ENCODE peak calls at places on chromosomes 12 and 14, in six cellular contexts. N is body of pancreas, E is Peyer's patch, A is HCT116, B is adrenal gland, V is heart left ventricle. M is an unnamed sample. For H3K36me3 and H3K4me1, the result is how much of the 10 kb centered on the place peaks cover.

GRCh38 chr14:88049271-88049670 is 44.3 kb downstream of the GPR65 start:
- DNase-seq in N (no peak), E (no peak), A (no peak), B (no peak), V (no peak), M (no peak)

GRCh38 chr12:28827841-28828240 is 321.2 kb upstream of the FAR2 start:
- DNase-seq in N (no peak), E (no peak), A (no peak), B (no peak), V (no peak), M (no peak)

GRCh38 chr12:57793920-57794319 is 11.3 kb downstream of the TSFM start:
- DNase-seq in N (no peak), E (no peak), A (no peak), B (peak), V (no peak), M (no peak)

GRCh38 chr14:69648480-69649414 is 37.4 kb downstream of the SUSD6 start:
- DNase-seq in N (no peak), E (no peak), A (no peak), B (no peak), V (no peak), M (no peak)

GRCh38 chr12:27112891-27113290 is 30.5 kb upstream of the C12orf71 start:
- DNase-seq in N (no peak), E (no peak), A (no peak), B (no peak), V (no peak), M (no peak)

GRCh38 chr12:93244514-93245077 is 133.1 kb upstream of the NUDT4 start:
- DNase-seq in N (no peak), E (no peak), A (no peak), B (no peak), V (no peak), M (no peak)

GRCh38 chr12:99259040-99259934 is 388.3 kb upstream of the GARIN6 start:
- DNase-seq in N (no peak), E (no peak), A (no peak), B (no peak), V (no peak), M (no peak)

GRCh38 chr14:36647827-36648753 is 13.6 kb upstream of the PAX9 start:
- DNase-seq in N (peak), E (no peak), A (no peak), B (peak), V (no peak), M (no peak)

GRCh38 chr12:93667672-93668071 is 9.5 kb upstream of the CRADD start:
- DNase-seq in N (no peak), E (no peak), A (no peak), B (no peak), V (no peak), M (no peak)

GRCh38 chr12:104358353-104359003 is 54.9 kb downstream of the EID3 start:
- DNase-seq in N (peak), E (peak), A (peak), B (peak), V (peak), M (peak)

GRCh38 chr14:102717211-102717610 is 60.0 kb upstream of the TRAF3 start:
- DNase-seq in N (no peak), E (no peak), A (no peak), B (no peak), V (no peak), M (no peak)

GRCh38 chr14:25431211-25432076 is 381.5 kb upstream of the STXBP6 start:
- DNase-seq in N (no peak), E (no peak), A (no peak), B (peak), V (no peak), M (no peak)

GRCh38 chr12:53505555-53506449 is 1.5 kb downstream of the NPFF start:
- DNase-seq in N (no peak), E (no peak), A (no peak), B (no peak), V (no peak), M (no peak)

GRCh38 chr12:45725631-45726593 is 3.6 kb upstream of the ARID2 start:
- DNase-seq in N (no peak), E (peak), A (no peak), B (peak), V (peak), M (no peak)

GRCh38 chr14:91317381-91318313 is 73.1 kb upstream of the GPR68 start:
- DNase-seq in N (peak), E (peak), A (no peak), B (peak), V (peak), M (peak)

GRCh38 chr12:46089414-46090162 is 99.2 kb upstream of the SCAF11 start:
- DNase-seq in N (no peak), E (no peak), A (no peak), B (no peak), V (no peak), M (no peak)

GRCh38 chr14:29608861-29609260 is 318.8 kb downstream of the PRKD1 start:
- DNase-seq in N (no peak), E (no peak), A (no peak), B (no peak), V (no peak), M (no peak)

GRCh38 chr12:2290516-2291065 is 237.8 kb downstream of the CACNA1C start:
- DNase-seq in N (no peak), E (no peak), A (no peak), B (no peak), V (no peak), M (no peak)

GRCh38 chr14:68471029-68471963 is 321.6 kb downstream of the ZFP36L1 start:
- DNase-seq in N (peak), E (no peak), A (no peak), B (no peak), V (no peak), M (no peak)

GRCh38 chr12:54304187-54304810 is 3.5 kb upstream of the NFE2 start:
- DNase-seq in N (peak), E (peak), A (no peak), B (peak), V (peak), M (peak)

GRCh38 chr12:1692895-1693294 is 2.0 kb downstream of the ADIPOR2 start:
- DNase-seq in N (no peak), E (no peak), A (no peak), B (no peak), V (no peak), M (no peak)

GRCh38 chr12:101862245-101862644 is 15.1 kb upstream of the DRAM1 start:
- DNase-seq in N (no peak), E (no peak), A (no peak), B (no peak), V (no peak), M (no peak)

GRCh38 chr14:72618424-72618823 is 275.5 kb downstream of the DPF3 start:
- DNase-seq in N (no peak), E (no peak), A (no peak), B (no peak), V (no peak), M (no peak)

GRCh38 chr12:70052931-70053497 is 190.2 kb upstream of the CNOT2 start:
- DNase-seq in N (no peak), E (peak), A (peak), B (peak), V (peak), M (no peak)

GRCh38 chr12:65565601-65566560 is 258.4 kb upstream of the HMGA2 start:
- DNase-seq in N (no peak), E (no peak), A (no peak), B (no peak), V (no peak), M (no peak)

GRCh38 chr14:91061309-91061887 is 957 bp upstream of the RPS6KA5 start:
- DNase-seq in N (no peak), E (no peak), A (no peak), B (no peak), V (no peak), M (no peak)

GRCh38 chr12:16504200-16504599 is 101.8 kb downstream of the LMO3 start:
- DNase-seq in N (no peak), E (no peak), A (no peak), B (no peak), V (no peak), M (no peak)
- H3K36me3 ChIP-seq in N (under half), E (under half), A (under half), B (under half), V (under half), M (under half)

GRCh38 chr14:99179946-99180345 is 92.1 kb downstream of the BCL11B start:
- DNase-seq in N (no peak), E (no peak), A (no peak), B (no peak), V (no peak), M (peak)
- H3K4me1 ChIP-seq in N (under half), E (under half), A (under half), B (under half), V (under half), M (under half)

GRCh38 chr12:64063121-64063520 is 159.0 kb downstream of the KICS2 start:
- DNase-seq in N (no peak), E (no peak), A (no peak), B (no peak), V (no peak), M (no peak)

GRCh38 chr12:64059685-64060084 is 162.4 kb downstream of the KICS2 start:
- DNase-seq in N (no peak), E (no peak), A (no peak), B (no peak), V (no peak), M (no peak)

GRCh38 chr12:64064706-64065105 is 157.4 kb downstream of the KICS2 start:
- DNase-seq in N (no peak), E (no peak), A (no peak), B (no peak), V (no peak), M (no peak)

GRCh38 chr12:64064240-64064639 is 157.9 kb downstream of the KICS2 start:
- DNase-seq in N (no peak), E (no peak), A (no peak), B (no peak), V (no peak), M (no peak)

DNA sequence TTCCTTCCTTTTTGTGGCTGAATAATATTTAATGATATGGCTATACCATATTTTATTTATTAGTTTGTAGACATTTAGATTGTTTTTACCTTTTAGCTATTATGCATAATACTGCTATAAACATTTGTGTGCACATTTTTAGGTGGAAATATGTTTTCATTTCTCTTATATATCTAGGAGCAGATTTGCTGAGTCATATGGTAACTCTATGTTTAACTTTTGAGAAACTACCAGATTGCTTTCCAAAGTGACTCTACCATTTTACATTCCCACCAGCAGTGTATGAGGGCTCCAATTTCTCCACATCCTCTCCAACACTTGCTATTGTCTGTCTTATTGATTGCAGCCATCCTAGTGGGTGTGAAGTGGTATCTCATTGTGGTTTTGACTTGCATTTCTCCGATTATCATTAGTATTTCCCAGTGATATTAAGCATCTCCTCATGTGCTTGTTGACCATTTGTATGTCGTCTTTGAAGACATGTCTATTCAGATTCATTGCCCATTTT is 160.2 kb downstream of the KICS2 start:
- DNase-seq in N (no peak), E (no peak), A (no peak), B (no peak), V (no peak), M (no peak)
- TF ChIP-seq POLR2A in N (no peak), E (no peak), A (no peak), B (no peak), V (no peak), M (no peak)

DNA sequence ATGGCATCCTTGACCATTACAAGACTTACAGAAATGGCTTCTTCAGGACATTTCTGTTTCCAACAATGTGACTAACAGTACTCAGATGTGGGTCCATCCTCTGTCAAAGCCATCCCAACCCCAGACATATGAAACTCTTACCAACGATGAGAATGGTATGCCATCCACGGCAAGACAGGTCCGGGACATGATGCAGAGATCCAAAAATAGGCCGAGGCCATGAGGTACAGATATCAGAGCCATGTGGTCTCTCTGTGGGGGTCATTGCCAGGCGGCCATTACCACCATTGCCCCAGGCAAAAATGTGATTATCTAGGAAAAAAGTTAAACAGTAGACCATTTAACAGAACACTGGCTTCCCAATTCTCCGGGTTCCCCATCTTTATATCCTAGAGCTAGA is 27.5 kb downstream of the ZC2HC1C start:
- DNase-seq in N (no peak), E (no peak), A (no peak), B (no peak), V (no peak), M (no peak)
- H3K36me3 ChIP-seq in N (under half), E (under half), A (half or more), B (under half), V (half or more), M (under half)